ENCODE peak calls at places on chromosomes 6 and 20, in eight cellular contexts. One of them, this sample, is unnamed.

GRCh38 chr20:11274137-11274536 is 600.3 kb upstream of the JAG1 start:
- DNase-seq in GM20000: peak; percentile 51
- DNase-seq in uterus: peak; percentile 31
- DNase-seq in fibroblast of lung: peak; percentile 82
- DNase-seq in GM10248: peak; percentile 50
- DNase-seq in ascending aorta: peak; percentile 69
- DNase-seq in GM13976: peak; percentile 63
- DNase-seq in A549: peak; percentile 86
- DNase-seq in this sample: peak; percentile 51

GRCh38 chr6:26121141-26122004 is 34.1 kb downstream of the HFE start:
- DNase-seq in GM20000: no peak
- DNase-seq in uterus: no peak
- DNase-seq in fibroblast of lung: peak; percentile 39
- DNase-seq in GM10248: no peak
- DNase-seq in ascending aorta: no peak
- DNase-seq in GM13976: no peak
- DNase-seq in A549: peak; percentile 88
- DNase-seq in this sample: no peak

GRCh38 chr6:32973934-32974333 is 5.5 kb downstream of the BRD2 start:
- DNase-seq in GM20000: peak; percentile 41
- DNase-seq in uterus: no peak
- DNase-seq in fibroblast of lung: peak; percentile 72
- DNase-seq in GM10248: no peak
- DNase-seq in ascending aorta: no peak
- DNase-seq in GM13976: no peak
- DNase-seq in A549: peak; percentile 48
- DNase-seq in this sample: peak; percentile 48

GRCh38 chr6:7921582-7922199 is 11.1 kb upstream of the TXNDC5 start:
- DNase-seq in GM20000: no peak
- DNase-seq in uterus: no peak
- DNase-seq in fibroblast of lung: no peak
- DNase-seq in GM10248: no peak
- DNase-seq in ascending aorta: no peak
- DNase-seq in GM13976: no peak
- DNase-seq in A549: no peak
- DNase-seq in this sample: no peak

GRCh38 chr20:63122626-63123025 is 93.3 kb downstream of the YTHDF1 start:
- DNase-seq in GM20000: no peak
- DNase-seq in uterus: no peak
- DNase-seq in fibroblast of lung: no peak
- DNase-seq in GM10248: no peak
- DNase-seq in ascending aorta: peak; percentile 25
- DNase-seq in GM13976: no peak
- DNase-seq in A549: no peak
- DNase-seq in this sample: no peak

GRCh38 chr6:132128424-132128823 is 177.3 kb upstream of the CCN2 start:
- DNase-seq in GM20000: no peak
- DNase-seq in uterus: no peak
- DNase-seq in fibroblast of lung: peak; percentile 75
- DNase-seq in GM10248: no peak
- DNase-seq in ascending aorta: no peak
- DNase-seq in GM13976: no peak
- DNase-seq in A549: no peak
- DNase-seq in this sample: no peak

GRCh38 chr6:52955871-52956270 is 39.2 kb downstream of the GSTA4 start:
- DNase-seq in GM20000: no peak
- DNase-seq in uterus: no peak
- DNase-seq in fibroblast of lung: no peak
- DNase-seq in GM10248: no peak
- DNase-seq in ascending aorta: no peak
- DNase-seq in GM13976: no peak
- DNase-seq in A549: no peak
- DNase-seq in this sample: no peak

GRCh38 chr6:169789146-169789943 is 37.9 kb downstream of the ERMARD start:
- DNase-seq in GM20000: no peak
- DNase-seq in uterus: no peak
- DNase-seq in fibroblast of lung: no peak
- DNase-seq in GM10248: no peak
- DNase-seq in ascending aorta: peak; percentile 42
- DNase-seq in GM13976: no peak
- DNase-seq in A549: no peak
- DNase-seq in this sample: no peak

GRCh38 chr6:144335914-144336313 is 50.8 kb downstream of the UTRN start:
- DNase-seq in GM20000: no peak
- DNase-seq in uterus: no peak
- DNase-seq in fibroblast of lung: no peak
- DNase-seq in GM10248: no peak
- DNase-seq in ascending aorta: no peak
- DNase-seq in GM13976: no peak
- DNase-seq in A549: no peak
- DNase-seq in this sample: no peak

GRCh38 chr20:63138855-63139341 is 77.0 kb downstream of the YTHDF1 start:
- DNase-seq in GM20000: no peak
- DNase-seq in uterus: no peak
- DNase-seq in fibroblast of lung: no peak
- DNase-seq in GM10248: no peak
- DNase-seq in ascending aorta: no peak
- DNase-seq in GM13976: no peak
- DNase-seq in A549: no peak
- DNase-seq in this sample: no peak

GRCh38 chr6:97322811-97323210 is 39.8 kb upstream of the MMS22L start:
- DNase-seq in GM20000: no peak
- DNase-seq in uterus: no peak
- DNase-seq in fibroblast of lung: no peak
- DNase-seq in GM10248: no peak
- DNase-seq in ascending aorta: no peak
- DNase-seq in GM13976: no peak
- DNase-seq in A549: no peak
- DNase-seq in this sample: no peak

GRCh38 chr20:46784450-46785127 is 75.1 kb downstream of the SLC2A10 start:
- DNase-seq in GM20000: no peak
- DNase-seq in uterus: peak; percentile 15
- DNase-seq in fibroblast of lung: peak; percentile 29
- DNase-seq in GM10248: no peak
- DNase-seq in ascending aorta: no peak
- DNase-seq in GM13976: no peak
- DNase-seq in A549: no peak
- DNase-seq in this sample: no peak

GRCh38 chr6:193773-194310 is 98.4 kb upstream of the DUSP22 start:
- DNase-seq in GM20000: peak; percentile 58
- DNase-seq in uterus: no peak
- DNase-seq in fibroblast of lung: no peak
- DNase-seq in GM10248: peak; percentile 56
- DNase-seq in ascending aorta: no peak
- DNase-seq in GM13976: peak; percentile 63
- DNase-seq in A549: no peak
- DNase-seq in this sample: peak; percentile 66

GRCh38 chr6:42021847-42022754 is 28.2 kb upstream of the TAF8 start:
- DNase-seq in GM20000: no peak
- DNase-seq in uterus: no peak
- DNase-seq in fibroblast of lung: peak; percentile 45
- DNase-seq in GM10248: peak; percentile 66
- DNase-seq in ascending aorta: no peak
- DNase-seq in GM13976: peak; percentile 58
- DNase-seq in A549: no peak
- DNase-seq in this sample: peak; percentile 56

GRCh38 chr6:43669050-43669921 is 18.3 kb downstream of the MRPS18A start:
- DNase-seq in GM20000: no peak
- DNase-seq in uterus: peak; percentile 80
- DNase-seq in fibroblast of lung: peak; percentile 49
- DNase-seq in GM10248: no peak
- DNase-seq in ascending aorta: peak; percentile 82
- DNase-seq in GM13976: no peak
- DNase-seq in A549: no peak
- DNase-seq in this sample: no peak

GRCh38 chr20:62725596-62726268 is 17.1 kb downstream of the NTSR1 start:
- DNase-seq in GM20000: no peak
- DNase-seq in uterus: no peak
- DNase-seq in fibroblast of lung: no peak
- DNase-seq in GM10248: no peak
- DNase-seq in ascending aorta: no peak
- DNase-seq in GM13976: no peak
- DNase-seq in A549: no peak
- DNase-seq in this sample: no peak

GRCh38 chr6:135935951-135936601 is 84.6 kb downstream of the PDE7B start:
- DNase-seq in GM20000: no peak
- DNase-seq in uterus: no peak
- DNase-seq in fibroblast of lung: peak; percentile 82
- DNase-seq in GM10248: no peak
- DNase-seq in ascending aorta: no peak
- DNase-seq in GM13976: no peak
- DNase-seq in A549: peak; percentile 78
- DNase-seq in this sample: no peak

GRCh38 chr6:82374481-82374880 is 10.9 kb downstream of the TPBG start:
- DNase-seq in GM20000: no peak
- DNase-seq in uterus: no peak
- DNase-seq in fibroblast of lung: no peak
- DNase-seq in GM10248: no peak
- DNase-seq in ascending aorta: no peak
- DNase-seq in GM13976: no peak
- DNase-seq in A549: peak; percentile 8
- DNase-seq in this sample: no peak

DNA sequence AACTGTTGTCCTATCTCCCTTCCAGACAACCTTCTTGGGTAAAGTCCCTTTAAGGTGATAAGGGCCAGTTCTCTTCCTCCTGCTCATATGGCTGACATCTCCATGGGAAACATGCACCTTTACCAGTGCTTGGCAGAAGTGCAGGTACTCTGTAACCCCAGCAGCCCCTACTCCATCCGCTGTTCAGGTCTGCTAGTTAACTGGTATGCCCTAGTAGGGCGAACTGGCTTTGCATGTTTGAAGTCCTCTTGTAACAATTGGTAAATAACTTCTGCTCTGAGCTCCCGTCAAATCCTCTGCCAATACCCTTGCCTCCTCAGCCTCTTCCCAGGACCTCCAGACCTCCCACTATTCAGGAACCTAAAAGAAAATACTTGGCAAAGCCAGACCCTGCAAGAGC is 703.8 kb downstream of the MAFB start:
- DNase-seq in GM20000: no peak
- DNase-seq in uterus: no peak
- DNase-seq in fibroblast of lung: no peak
- DNase-seq in GM10248: no peak
- DNase-seq in ascending aorta: no peak
- DNase-seq in GM13976: no peak
- DNase-seq in A549: no peak
- DNase-seq in this sample: no peak
- TF ChIP-seq CTCF in GM20000: no peak
- TF ChIP-seq CTCF in uterus: no peak
- TF ChIP-seq CTCF in fibroblast of lung: no peak
- TF ChIP-seq CTCF in GM10248: no peak
- TF ChIP-seq CTCF in ascending aorta: no peak
- TF ChIP-seq CTCF in GM13976: no peak
- TF ChIP-seq CTCF in A549: no peak
- TF ChIP-seq CTCF in this sample: no peak

GRCh38 chr6:55943329-55943728 is 67.9 kb upstream of the BMP5 start:
- DNase-seq in GM20000: no peak
- DNase-seq in uterus: no peak
- DNase-seq in fibroblast of lung: peak; percentile 30
- DNase-seq in GM10248: no peak
- DNase-seq in ascending aorta: no peak
- DNase-seq in GM13976: no peak
- DNase-seq in A549: no peak
- DNase-seq in this sample: no peak

GRCh38 chr6:55937227-55937626 is 61.8 kb upstream of the BMP5 start:
- DNase-seq in GM20000: no peak
- DNase-seq in uterus: no peak
- DNase-seq in fibroblast of lung: peak; percentile 54
- DNase-seq in GM10248: no peak
- DNase-seq in ascending aorta: no peak
- DNase-seq in GM13976: no peak
- DNase-seq in A549: no peak
- DNase-seq in this sample: no peak

GRCh38 chr6:55941713-55942112 is 66.3 kb upstream of the BMP5 start:
- DNase-seq in GM20000: no peak
- DNase-seq in uterus: no peak
- DNase-seq in fibroblast of lung: peak; percentile 65
- DNase-seq in GM10248: no peak
- DNase-seq in ascending aorta: no peak
- DNase-seq in GM13976: no peak
- DNase-seq in A549: peak; percentile 14
- DNase-seq in this sample: no peak
- TF ChIP-seq CTCF in GM20000: no peak
- TF ChIP-seq CTCF in uterus: no peak
- TF ChIP-seq CTCF in fibroblast of lung: no peak
- TF ChIP-seq CTCF in GM10248: no peak
- TF ChIP-seq CTCF in ascending aorta: no peak
- TF ChIP-seq CTCF in GM13976: no peak
- TF ChIP-seq CTCF in A549: peak; percentile 38
- TF ChIP-seq CTCF in this sample: no peak

DNA sequence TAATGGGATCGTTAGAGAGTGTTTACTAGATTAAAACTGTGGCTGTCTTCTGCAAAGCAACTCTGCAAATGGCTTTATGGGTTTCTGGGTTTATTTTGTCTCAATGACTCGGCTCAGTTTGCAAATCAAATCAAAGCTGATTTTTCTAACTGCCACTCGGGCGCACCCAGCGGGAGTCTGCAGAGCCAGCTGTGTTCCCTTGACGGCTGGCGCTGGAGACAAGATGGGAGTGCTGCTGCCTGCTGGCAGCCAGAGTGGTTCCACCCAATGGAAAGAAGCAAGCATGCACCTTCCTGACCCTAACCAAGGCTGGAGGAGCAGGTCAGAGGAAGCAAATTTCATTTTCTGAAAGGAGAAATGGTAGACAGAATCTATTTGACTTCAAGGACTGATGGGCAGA is 659.0 kb upstream of the CHD6 start:
- DNase-seq in GM20000: no peak
- DNase-seq in uterus: no peak
- DNase-seq in fibroblast of lung: no peak
- DNase-seq in GM10248: no peak
- DNase-seq in ascending aorta: no peak
- DNase-seq in GM13976: no peak
- DNase-seq in A549: no peak
- DNase-seq in this sample: no peak
- TF ChIP-seq CTCF in GM20000: no peak
- TF ChIP-seq CTCF in uterus: no peak
- TF ChIP-seq CTCF in fibroblast of lung: no peak
- TF ChIP-seq CTCF in GM10248: no peak
- TF ChIP-seq CTCF in ascending aorta: no peak
- TF ChIP-seq CTCF in GM13976: no peak
- TF ChIP-seq CTCF in A549: no peak
- TF ChIP-seq CTCF in this sample: no peak

GRCh38 chr6:79756496-79756895 is 125.4 kb downstream of the SH3BGRL2 start:
- DNase-seq in GM20000: no peak
- DNase-seq in uterus: no peak
- DNase-seq in fibroblast of lung: no peak
- DNase-seq in GM10248: no peak
- DNase-seq in ascending aorta: no peak
- DNase-seq in GM13976: no peak
- DNase-seq in A549: no peak
- DNase-seq in this sample: no peak

GRCh38 chr6:79764758-79765157 is 133.6 kb downstream of the SH3BGRL2 start:
- DNase-seq in GM20000: no peak
- DNase-seq in uterus: no peak
- DNase-seq in fibroblast of lung: no peak
- DNase-seq in GM10248: no peak
- DNase-seq in ascending aorta: no peak
- DNase-seq in GM13976: no peak
- DNase-seq in A549: no peak
- DNase-seq in this sample: no peak

GRCh38 chr6:79763301-79763700 is 132.2 kb downstream of the SH3BGRL2 start:
- DNase-seq in GM20000: no peak
- DNase-seq in uterus: no peak
- DNase-seq in fibroblast of lung: no peak
- DNase-seq in GM10248: no peak
- DNase-seq in ascending aorta: no peak
- DNase-seq in GM13976: no peak
- DNase-seq in A549: no peak
- DNase-seq in this sample: no peak

GRCh38 chr6:79762370-79762769 is 131.2 kb downstream of the SH3BGRL2 start:
- DNase-seq in GM20000: no peak
- DNase-seq in uterus: no peak
- DNase-seq in fibroblast of lung: peak; percentile 5
- DNase-seq in GM10248: no peak
- DNase-seq in ascending aorta: no peak
- DNase-seq in GM13976: no peak
- DNase-seq in A549: peak; percentile 23
- DNase-seq in this sample: no peak
- TF ChIP-seq CTCF in GM20000: no peak
- TF ChIP-seq CTCF in uterus: no peak
- TF ChIP-seq CTCF in fibroblast of lung: peak; percentile 4
- TF ChIP-seq CTCF in GM10248: no peak
- TF ChIP-seq CTCF in ascending aorta: no peak
- TF ChIP-seq CTCF in GM13976: no peak
- TF ChIP-seq CTCF in A549: no peak
- TF ChIP-seq CTCF in this sample: no peak

This sample was measured in GM13977.